ENCODE peak calls at places on chromosomes 7 and 10, in eight cellular contexts. D is stimulated activated CD4-positive, alpha-beta T cell treated with anti-CD3 and anti-CD28 coated beads, Interleukin-4, amount 100 ng/mL, for 1 hour; P is NCI-H2081; Y is neural progenitor cell; F is Calu3; I is iPS DF 19.7; H is astrocyte of the hippocampus; M is activated T-cell treated with anti-CD3 and anti-CD28 coated beads for 1 hour. K is an unnamed sample.

GRCh38 chr10:20659225-20659624 is 237.9 kb downstream of the NEBL start:
- DNase-seq in P (no peak), D (no peak), I (no peak), Y (no peak), F (no peak), M (no peak), H (no peak), K (no peak)

GRCh38 chr7:134355925-134356324 is 39.2 kb upstream of the SLC35B4 start:
- DNase-seq in Y (no peak), P (no peak), H (no peak), I (no peak), M (no peak), F (peak; percentile 44), D (no peak), K (no peak)

GRCh38 chr7:27162548-27162848 is 2.8 kb downstream of the HOXA9 start:
- DNase-seq in H (no peak), F (no peak), M (no peak), P (no peak), Y (no peak), I (no peak), D (no peak), K (no peak)

GRCh38 chr7:47882635-47883034 is 65.6 kb downstream of the PKD1L1 start:
- DNase-seq in F (no peak), I (no peak), Y (no peak), D (no peak), M (no peak), H (no peak), P (no peak), K (no peak)

GRCh38 chr7:151692721-151693120 is 173.0 kb upstream of the RHEB start:
- DNase-seq in I (no peak), M (no peak), P (peak; percentile 40), H (no peak), Y (no peak), F (no peak), D (no peak), K (no peak)

GRCh38 chr7:35705932-35706461 is 11.1 kb upstream of the HERPUD2 start:
- DNase-seq in F (no peak), Y (no peak), P (no peak), D (no peak), H (no peak), M (no peak), I (no peak), K (peak; percentile 33)

GRCh38 chr7:116806046-116806944 is 56.1 kb upstream of the CAPZA2 start:
- DNase-seq in M (no peak), P (no peak), D (no peak), Y (no peak), I (no peak), H (no peak), F (no peak), K (no peak)

GRCh38 chr7:36535866-36536664 is 146.4 kb downstream of the ANLN start:
- DNase-seq in I (no peak), D (no peak), F (no peak), M (no peak), H (peak; percentile 82), Y (no peak), P (no peak), K (no peak)

GRCh38 chr10:43888551-43888950 is 239.9 kb upstream of the ZNF32 start:
- DNase-seq in P (no peak), F (no peak), M (no peak), D (no peak), Y (no peak), I (no peak), H (no peak), K (peak; percentile 91)

GRCh38 chr7:73899731-73900142 is 38.8 kb downstream of the TMEM270 start:
- DNase-seq in F (no peak), I (no peak), Y (no peak), D (no peak), M (no peak), P (no peak), H (peak; percentile 50), K (no peak)

GRCh38 chr10:33352631-33353030 is 18.2 kb upstream of the NRP1 start:
- DNase-seq in P (no peak), I (no peak), D (no peak), Y (no peak), F (no peak), M (no peak), H (no peak), K (no peak)

GRCh38 chr10:11165591-11166543 is 148.2 kb downstream of the CELF2 start:
- DNase-seq in I (peak; percentile 50), F (no peak), P (no peak), Y (peak; percentile 83), D (peak; percentile 55), H (peak; percentile 56), M (peak; percentile 45), K (peak; percentile 11)